ENCODE peak calls at places on chromosomes 13 and 19, in five cellular contexts. K, E, J, Y and C are unnamed samples.

GRCh38 chr13:49308977-49309408 is 61.3 kb downstream of the CDADC1 start:
- DNase-seq in K (no peak), E (no peak), J (no peak), Y (no peak), C (peak)

GRCh38 chr13:101453784-101454201 is 1.3 kb downstream of the ITGBL1 start:
- DNase-seq in K (no peak), E (peak), J (peak), Y (peak), C (peak)

GRCh38 chr13:49693191-49693733 is 2.0 kb upstream of the EBPL start:
- DNase-seq in K (no peak), E (no peak), J (no peak), Y (no peak), C (no peak)

GRCh38 chr13:42893346-42893745 is 98.7 kb downstream of the EPSTI1 start:
- DNase-seq in K (no peak), E (no peak), J (no peak), Y (no peak), C (no peak)

GRCh38 chr19:49560358-49560900 is 19.9 kb downstream of the NOSIP start:
- DNase-seq in K (no peak), E (no peak), J (peak), Y (no peak), C (peak)

GRCh38 chr13:44199627-44200207 is 173.9 kb upstream of the SERP2 start:
- DNase-seq in K (no peak), E (no peak), J (no peak), Y (no peak), C (no peak)

GRCh38 chr13:99265162-99265822 is 7.1 kb upstream of the GPR18 start:
- DNase-seq in K (no peak), E (no peak), J (peak), Y (no peak), C (no peak)

GRCh38 chr13:48302920-48303330 is 626 bp upstream of the RB1 start:
- DNase-seq in K (no peak), E (no peak), J (no peak), Y (no peak), C (no peak)

GRCh38 chr13:113929628-113930615 is 44.0 kb downstream of the C13orf46 start:
- DNase-seq in K (no peak), E (no peak), J (peak), Y (no peak), C (no peak)

GRCh38 chr13:26721251-26721939 is 39.2 kb downstream of the GPR12 start:
- DNase-seq in K (no peak), E (no peak), J (peak), Y (peak), C (no peak)